ENCODE peak calls at places on chromosomes 1 and 21, in ten cellular contexts. X is ovary, O is IMR-90, V is esophagus squamous epithelium, E is Panc1, I is fibroblast of lung, U is hepatocyte, Y is right atrium auricular region, N is GM23338, A is PC-9. C is an unnamed sample.
A peak's percentile ranks its signal among the peaks of the same experiment; 100 is the strongest.

GRCh38 chr1:25573961-25574360 is 30.6 kb downstream of the LDLRAP1 start:
- DNase-seq in X (no peak), O (no peak), V (no peak), E (no peak), I (no peak), U (no peak), Y (no peak), N (no peak), A (peak; percentile 63), C (no peak)

GRCh38 chr1:12478612-12478985 is 139.4 kb downstream of the DHRS3 start:
- DNase-seq in X (no peak), O (no peak), V (no peak), E (no peak), I (no peak), U (no peak), Y (no peak), N (no peak), A (peak; percentile 72), C (no peak)

GRCh38 chr1:183281039-183281438 is 95.0 kb downstream of the LAMC2 start:
- DNase-seq in X (no peak), O (peak; percentile 49), V (no peak), E (no peak), I (no peak), U (no peak), Y (peak; percentile 92), N (no peak), A (peak; percentile 30), C (peak; percentile 49)

GRCh38 chr1:226677121-226678020 is 61.7 kb downstream of the ITPKB start:
- DNase-seq in X (peak; percentile 79), O (peak; percentile 87), V (peak; percentile 43), E (peak; percentile 27), I (peak; percentile 84), U (peak; percentile 50), Y (peak; percentile 91), N (no peak), A (peak; percentile 15), C (peak; percentile 54)

GRCh38 chr1:194233069-194233468 is 1046.7 kb upstream of the B3GALT2 start:
- DNase-seq in X (no peak), O (peak; percentile 19), V (no peak), E (no peak), I (peak; percentile 7), U (no peak), Y (no peak), N (no peak), A (no peak), C (peak; percentile 5)

GRCh38 chr1:179550753-179551682 is 24.7 kb downstream of the NPHS2 start:
- DNase-seq in X (no peak), O (peak; percentile 63), V (no peak), E (no peak), I (peak; percentile 40), U (peak; percentile 28), Y (no peak), N (no peak), A (peak; percentile 36), C (peak; percentile 69)

GRCh38 chr1:218718977-218719376 is 373.8 kb downstream of the TGFB2 start:
- DNase-seq in X (no peak), O (peak; percentile 98), V (no peak), E (no peak), I (peak; percentile 93), U (no peak), Y (no peak), N (no peak), A (no peak), C (no peak)

GRCh38 chr1:19625264-19625663 is 18.8 kb upstream of the NBL1 start:
- DNase-seq in X (no peak), O (no peak), V (no peak), E (no peak), I (no peak), U (no peak), Y (no peak), N (no peak), A (no peak), C (no peak)

GRCh38 chr21:16378570-16378969 is 648.8 kb downstream of the USP25 start:
- DNase-seq in X (no peak), O (no peak), V (no peak), E (no peak), I (no peak), U (no peak), Y (no peak), N (no peak), A (no peak), C (no peak)
- TF ChIP-seq CTCF in X (no peak), O (no peak), V (no peak), E (no peak), I (no peak), U (no peak), Y (no peak), N (no peak), A (no peak), C (no peak)

GRCh38 chr1:24416666-24417391 is 1.2 kb downstream of the NIPAL3 start:
- DNase-seq in X (no peak), O (peak; percentile 100), V (no peak), E (peak; percentile 64), I (peak; percentile 100), U (peak; percentile 76), Y (no peak), N (peak; percentile 35), A (peak; percentile 69), C (peak; percentile 98)

GRCh38 chr1:24413350-24414163 is at the start of gene STPG1:
- DNase-seq in X (peak; percentile 76), O (peak; percentile 77), V (peak; percentile 20), E (peak; percentile 98), I (peak; percentile 72), U (peak; percentile 87), Y (peak; percentile 87), N (peak; percentile 92), A (peak; percentile 90), C (peak; percentile 86)

GRCh38 chr1:24415334-24415909 is at the start of gene NIPAL3:
- DNase-seq in X (peak; percentile 98), O (peak; percentile 99), V (peak; percentile 87), E (peak; percentile 98), I (peak; percentile 100), U (peak; percentile 98), Y (peak; percentile 96), N (peak; percentile 100), A (peak; percentile 98), C (peak; percentile 98)

GRCh38 chr1:24415910-24416665 is 486 bp downstream of the NIPAL3 start:
- DNase-seq in X (no peak), O (peak; percentile 28), V (no peak), E (no peak), I (peak; percentile 37), U (peak; percentile 41), Y (no peak), N (peak; percentile 53), A (no peak), C (peak; percentile 38)

GRCh38 chr1:24414884-24415333 is 693 bp upstream of the NIPAL3 start:
- DNase-seq in X (no peak), O (no peak), V (no peak), E (no peak), I (no peak), U (no peak), Y (no peak), N (no peak), A (no peak), C (no peak)
- H3K4me3 ChIP-seq in X (peak overlapping the region; percentile 48), O (no peak overlapping the region), V (peak overlapping the region; percentile 72), E (peak overlapping the region; percentile 80), I (peak overlapping the region; percentile 95), U (no peak overlapping the region), Y (peak overlapping the region; percentile 71), N (peak overlapping the region; percentile 22), A (no peak overlapping the region), C (peak overlapping the region; percentile 22)

GRCh38 chr1:206439205-206439604 is 31.1 kb upstream of the IKBKE start:
- DNase-seq in X (no peak), O (no peak), V (no peak), E (no peak), I (no peak), U (no peak), Y (no peak), N (no peak), A (no peak), C (no peak)

GRCh38 chr1:206442101-206442500 is 28.2 kb upstream of the IKBKE start:
- DNase-seq in X (no peak), O (peak; percentile 70), V (no peak), E (no peak), I (peak; percentile 72), U (no peak), Y (no peak), N (no peak), A (no peak), C (peak; percentile 75)

GRCh38 chr1:206441336-206441967 is 28.8 kb upstream of the IKBKE start:
- DNase-seq in X (no peak), O (no peak), V (no peak), E (no peak), I (no peak), U (no peak), Y (no peak), N (no peak), A (no peak), C (no peak)

GRCh38 chr1:206435450-206435849 is 34.8 kb upstream of the IKBKE start:
- DNase-seq in X (no peak), O (peak; percentile 33), V (no peak), E (no peak), I (peak; percentile 18), U (no peak), Y (no peak), N (no peak), A (no peak), C (peak; percentile 35)

GRCh38 chr1:206438554-206438953 is 31.7 kb upstream of the IKBKE start:
- DNase-seq in X (no peak), O (no peak), V (no peak), E (no peak), I (no peak), U (no peak), Y (no peak), N (no peak), A (no peak), C (no peak)
- H3K36me3 ChIP-seq in X (no peaks in the 10 kb centered on the region), O (peaks cover 37% of the 10 kb centered on the region), V (peaks cover 97% of the 10 kb centered on the region), E (peaks cover 10% of the 10 kb centered on the region), I (peaks cover 3% of the 10 kb centered on the region), U (no peaks in the 10 kb centered on the region), Y (peaks cover 37% of the 10 kb centered on the region), N (peaks cover 8% of the 10 kb centered on the region), A (peaks cover 63% of the 10 kb centered on the region), C (peaks cover 8% of the 10 kb centered on the region)

GRCh38 chr21:45388011-45388521 is 16.9 kb upstream of the COL18A1 start:
- DNase-seq in X (no peak), O (no peak), V (no peak), E (no peak), I (no peak), U (no peak), Y (no peak), N (no peak), A (no peak), C (no peak)

GRCh38 chr21:45387506-45387905 is 17.5 kb upstream of the COL18A1 start:
- DNase-seq in X (no peak), O (no peak), V (no peak), E (no peak), I (no peak), U (no peak), Y (no peak), N (no peak), A (no peak), C (no peak)

GRCh38 chr21:45385549-45386050 is 19.4 kb upstream of the COL18A1 start:
- DNase-seq in X (peak; percentile 19), O (no peak), V (no peak), E (no peak), I (no peak), U (no peak), Y (no peak), N (no peak), A (no peak), C (no peak)

GRCh38 chr21:45386336-45386727 is 18.6 kb upstream of the COL18A1 start:
- DNase-seq in X (no peak), O (no peak), V (no peak), E (no peak), I (no peak), U (no peak), Y (no peak), N (no peak), A (peak; percentile 83), C (no peak)

DNA sequence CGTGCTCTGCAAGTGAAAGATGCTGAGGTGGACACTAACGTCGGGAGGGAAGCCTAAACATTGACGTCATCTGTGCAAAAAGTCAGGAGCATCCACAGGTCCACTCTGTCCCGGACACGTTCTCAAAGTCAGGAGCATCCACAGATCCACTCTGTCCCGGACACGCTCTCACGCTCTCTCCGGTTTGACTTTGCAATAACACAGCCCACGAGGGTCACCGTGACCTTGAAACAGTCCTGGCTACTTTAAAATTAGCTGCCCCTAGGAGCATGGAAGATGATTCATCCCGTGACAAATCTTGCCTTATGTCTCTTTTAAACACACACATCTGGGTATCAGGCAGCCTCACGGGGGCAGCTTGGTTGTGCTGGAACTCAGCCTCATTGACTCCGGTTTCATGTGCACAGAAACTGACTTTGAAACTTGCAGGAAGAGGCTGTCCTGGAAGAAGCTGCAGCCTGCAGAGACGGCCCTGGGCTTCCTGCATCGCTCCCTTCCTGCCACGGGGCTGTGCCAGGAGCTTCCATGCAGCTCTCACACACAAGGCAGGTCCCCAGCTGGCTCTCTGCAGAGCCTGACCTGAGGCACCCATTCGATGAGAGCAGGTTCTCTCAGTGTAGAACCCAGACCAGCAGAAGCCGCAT is 18.1 kb upstream of the COL18A1 start:
- DNase-seq in X (peak; percentile 92), O (peak; percentile 97), V (no peak), E (no peak), I (peak; percentile 90), U (peak; percentile 69), Y (peak; percentile 80), N (no peak), A (peak; percentile 24), C (peak; percentile 39)
- TF ChIP-seq CTCF in X (peak; percentile 68), O (peak; percentile 47), V (peak; percentile 7), E (no peak), I (peak; percentile 28), U (peak; percentile 33), Y (peak; percentile 50), N (no peak), A (no peak), C (peak; percentile 6)

C was measured in bronchial epithelial cell.